ENCODE peak calls at places on chromosome 3, in four cellular contexts. One of them, this sample, is unnamed.

GRCh38 chr3:147939425-147940196 is 530.4 kb downstream of the ZIC1 start:
- DNase-seq in activated CD8-positive, alpha-beta T cell treated with anti-CD3 and anti-CD28 coated beads for 36 hours: no peak
- DNase-seq in NCI-H1092: no peak
- DNase-seq in A673: no peak
- DNase-seq in this sample: no peak

GRCh38 chr3:61927332-61927731 is 366.0 kb downstream of the PTPRG start:
- DNase-seq in activated CD8-positive, alpha-beta T cell treated with anti-CD3 and anti-CD28 coated beads for 36 hours: no peak
- DNase-seq in NCI-H1092: no peak
- DNase-seq in A673: no peak
- DNase-seq in this sample: no peak

GRCh38 chr3:58383476-58383875 is 50.2 kb downstream of the PDHB start:
- DNase-seq in activated CD8-positive, alpha-beta T cell treated with anti-CD3 and anti-CD28 coated beads for 36 hours: no peak
- DNase-seq in NCI-H1092: no peak
- DNase-seq in A673: no peak
- DNase-seq in this sample: no peak

GRCh38 chr3:181752202-181752671 is 40.5 kb downstream of the SOX2 start:
- DNase-seq in activated CD8-positive, alpha-beta T cell treated with anti-CD3 and anti-CD28 coated beads for 36 hours: no peak
- DNase-seq in NCI-H1092: no peak
- DNase-seq in A673: no peak
- DNase-seq in this sample: peak

GRCh38 chr3:9192238-9192637 is 57.2 kb downstream of the SRGAP3 start:
- DNase-seq in activated CD8-positive, alpha-beta T cell treated with anti-CD3 and anti-CD28 coated beads for 36 hours: no peak
- DNase-seq in NCI-H1092: no peak
- DNase-seq in A673: no peak
- DNase-seq in this sample: no peak

GRCh38 chr3:176587089-176587488 is 610.2 kb downstream of the TBL1XR1 start:
- DNase-seq in activated CD8-positive, alpha-beta T cell treated with anti-CD3 and anti-CD28 coated beads for 36 hours: no peak
- DNase-seq in NCI-H1092: no peak
- DNase-seq in A673: no peak
- DNase-seq in this sample: no peak

GRCh38 chr3:98812851-98813374 is 49.8 kb downstream of the ST3GAL6 start:
- DNase-seq in activated CD8-positive, alpha-beta T cell treated with anti-CD3 and anti-CD28 coated beads for 36 hours: no peak
- DNase-seq in NCI-H1092: no peak
- DNase-seq in A673: peak
- DNase-seq in this sample: no peak

GRCh38 chr3:15510493-15510892 is 11.0 kb downstream of the COLQ start:
- DNase-seq in activated CD8-positive, alpha-beta T cell treated with anti-CD3 and anti-CD28 coated beads for 36 hours: no peak
- DNase-seq in NCI-H1092: no peak
- DNase-seq in A673: no peak
- DNase-seq in this sample: no peak

GRCh38 chr3:107753988-107754387 is 231.2 kb downstream of the BBX start:
- DNase-seq in activated CD8-positive, alpha-beta T cell treated with anti-CD3 and anti-CD28 coated beads for 36 hours: no peak
- DNase-seq in NCI-H1092: no peak
- DNase-seq in A673: no peak
- DNase-seq in this sample: no peak

GRCh38 chr3:27758083-27758482 is 36.0 kb upstream of the EOMES start:
- DNase-seq in activated CD8-positive, alpha-beta T cell treated with anti-CD3 and anti-CD28 coated beads for 36 hours: peak
- DNase-seq in NCI-H1092: no peak
- DNase-seq in A673: no peak
- DNase-seq in this sample: no peak

This sample was measured in DMS153.